ENCODE peak calls at places on chromosome 3, in four cellular contexts. P, C, E and J are unnamed samples. For H3K36me3, the result is how much of the 10 kb centered on the place peaks cover.

GRCh38 chr3:48000212-48000611 is 16.0 kb downstream of the MAP4 start:
- DNase-seq in P (no peak), C (no peak), E (no peak), J (no peak)

GRCh38 chr3:28780480-28780879 is 431.9 kb upstream of the AZI2 start:
- DNase-seq in P (peak), C (no peak), E (no peak), J (no peak)

GRCh38 chr3:9776896-9777694 is 7.3 kb upstream of the CAMK1 start:
- DNase-seq in P (no peak), C (no peak), E (no peak), J (no peak)

GRCh38 chr3:150168694-150169093 is 198.0 kb upstream of the PFN2 start:
- DNase-seq in P (no peak), C (no peak), E (peak), J (no peak)

GRCh38 chr3:192825657-192826200 is 91.9 kb downstream of the MB21D2 start:
- DNase-seq in P (no peak), C (no peak), E (no peak), J (no peak)

GRCh38 chr3:124791142-124791541 is 60.9 kb downstream of the UMPS start:
- DNase-seq in P (no peak), C (no peak), E (no peak), J (peak)

GRCh38 chr3:47874913-47875312 is 72.0 kb downstream of the DHX30 start:
- DNase-seq in P (no peak), C (no peak), E (no peak), J (no peak)

GRCh38 chr3:133880886-133881455 is 14.7 kb downstream of the RAB6B start:
- DNase-seq in P (no peak), C (no peak), E (no peak), J (no peak)

GRCh38 chr3:173913985-173914421 is 516.5 kb downstream of the NLGN1 start:
- DNase-seq in P (no peak), C (no peak), E (no peak), J (no peak)

GRCh38 chr3:132622756-132623155 is 25.7 kb downstream of the ACKR4 start:
- DNase-seq in P (no peak), C (no peak), E (no peak), J (no peak)

GRCh38 chr3:157572559-157573270 is 69.5 kb upstream of the VEPH1 start:
- DNase-seq in P (peak), C (no peak), E (peak), J (no peak)

GRCh38 chr3:174330303-174330702 is 528.8 kb upstream of the NAALADL2 start:
- DNase-seq in P (no peak), C (no peak), E (no peak), J (peak)

GRCh38 chr3:39644176-39644575 is 165.2 kb upstream of the MYRIP start:
- DNase-seq in P (no peak), C (no peak), E (no peak), J (peak)

GRCh38 chr3:104911376-104911775 is 455.3 kb upstream of the ALCAM start:
- DNase-seq in P (no peak), C (no peak), E (no peak), J (no peak)

GRCh38 chr3:146181181-146181580 is 20.2 kb upstream of the PLOD2 start:
- DNase-seq in P (no peak), C (no peak), E (no peak), J (no peak)

GRCh38 chr3:29186131-29186599 is 94.7 kb upstream of the RBMS3 start:
- DNase-seq in P (no peak), C (peak), E (no peak), J (peak)

GRCh38 chr3:159520638-159521037 is 468.0 kb upstream of the IL12A start:
- DNase-seq in P (no peak), C (no peak), E (no peak), J (no peak)

GRCh38 chr3:83523470-83524073 is 1435.2 kb upstream of the CADM2 start:
- DNase-seq in P (peak), C (peak), E (peak), J (no peak)

GRCh38 chr3:190772831-190773230 is 89.7 kb downstream of the GMNC start:
- DNase-seq in P (no peak), C (no peak), E (no peak), J (no peak)

GRCh38 chr3:14505803-14506500 is 34.2 kb downstream of the GRIP2 start:
- DNase-seq in P (no peak), C (no peak), E (no peak), J (no peak)

GRCh38 chr3:13594146-13594545 is 45.2 kb downstream of the FBLN2 start:
- DNase-seq in P (no peak), C (no peak), E (no peak), J (no peak)

GRCh38 chr3:34077796-34078195 is 279.4 kb downstream of the PDCD6IP start:
- DNase-seq in P (no peak), C (no peak), E (no peak), J (no peak)

GRCh38 chr3:141303481-141304223 is 64.7 kb upstream of the ZBTB38 start:
- DNase-seq in P (peak), C (no peak), E (peak), J (peak)

GRCh38 chr3:128649264-128649663 is 1.4 kb downstream of the RPN1 start:
- DNase-seq in P (no peak), C (no peak), E (no peak), J (no peak)

GRCh38 chr3:154926721-154927120 is 153.4 kb upstream of the MME start:
- DNase-seq in P (peak), C (no peak), E (no peak), J (no peak)

DNA sequence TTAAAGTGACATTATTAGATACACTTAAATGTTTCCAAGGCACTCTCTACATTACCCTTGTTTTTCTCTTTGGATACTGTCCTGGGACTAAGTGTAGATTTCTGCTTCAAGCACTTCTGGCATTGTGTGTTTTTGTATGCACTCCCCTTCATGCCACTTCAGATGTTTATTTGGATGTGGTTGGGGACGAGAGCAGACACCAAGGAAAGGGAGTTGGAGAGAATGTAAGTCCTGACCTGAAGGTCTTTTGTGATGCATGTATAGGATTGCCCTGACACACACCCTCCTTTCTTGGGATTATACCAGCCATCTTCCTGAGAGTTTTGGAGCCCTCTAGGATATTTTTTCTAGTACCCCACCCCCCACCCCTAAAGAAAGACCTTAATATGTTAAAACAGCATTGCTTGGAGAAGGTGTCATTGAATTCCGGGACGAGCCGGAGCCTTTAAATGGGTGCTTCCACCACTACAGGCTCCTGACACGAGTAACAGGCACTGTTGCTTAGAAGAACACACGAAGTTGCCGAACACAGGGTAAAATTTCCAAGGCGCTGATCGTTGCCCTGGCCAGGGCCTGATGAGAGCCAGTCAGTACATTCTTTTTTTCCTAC is 22.7 kb downstream of the PSMD6 start:
- DNase-seq in P (no peak), C (no peak), E (no peak), J (no peak)
- H3K36me3 ChIP-seq in P (under half), C (under half), E (under half), J (under half)

GRCh38 chr3:57261929-57262328 is 30.6 kb downstream of the ASB14 start:
- DNase-seq in P (no peak), C (no peak), E (no peak), J (no peak)

GRCh38 chr3:57257678-57258077 is 30.1 kb downstream of the APPL1 start:
- DNase-seq in P (no peak), C (no peak), E (no peak), J (no peak)

GRCh38 chr3:57256844-57257243 is 29.3 kb downstream of the APPL1 start:
- DNase-seq in P (no peak), C (no peak), E (peak), J (no peak)

GRCh38 chr3:57261119-57261518 is 31.4 kb downstream of the ASB14 start:
- DNase-seq in P (no peak), C (no peak), E (no peak), J (no peak)
- H3K36me3 ChIP-seq in P (under half), C (under half), E (half or more), J (under half)

DNA sequence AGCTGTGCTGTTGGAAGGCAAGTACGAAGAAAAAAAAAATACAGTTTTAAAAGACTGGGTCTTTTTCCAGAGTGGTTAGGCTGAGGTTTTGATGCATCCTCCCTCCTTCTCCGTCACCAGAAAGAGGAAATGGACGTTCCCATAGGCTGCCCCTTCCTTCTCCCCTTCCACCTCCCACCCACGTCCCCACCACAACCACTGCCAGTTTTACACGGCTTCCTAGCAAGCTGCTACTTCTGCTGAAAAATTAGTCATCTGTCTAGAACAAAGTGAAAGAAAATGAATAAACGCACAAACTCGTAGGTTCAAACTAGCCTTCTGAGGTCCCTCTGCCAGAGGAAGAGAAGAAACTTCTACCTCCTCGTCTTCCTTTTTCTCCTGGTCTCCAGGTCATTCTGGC is 71.6 kb upstream of the RPL35A start:
- DNase-seq in P (no peak), C (no peak), E (no peak), J (no peak)
- H3K36me3 ChIP-seq in P (under half), C (under half), E (under half), J (under half)

GRCh38 chr3:32734756-32735155 is 49.8 kb downstream of the CNOT10 start:
- DNase-seq in P (no peak), C (no peak), E (no peak), J (no peak)
- H3K36me3 ChIP-seq in P (under half), C (under half), E (under half), J (under half)

DNA sequence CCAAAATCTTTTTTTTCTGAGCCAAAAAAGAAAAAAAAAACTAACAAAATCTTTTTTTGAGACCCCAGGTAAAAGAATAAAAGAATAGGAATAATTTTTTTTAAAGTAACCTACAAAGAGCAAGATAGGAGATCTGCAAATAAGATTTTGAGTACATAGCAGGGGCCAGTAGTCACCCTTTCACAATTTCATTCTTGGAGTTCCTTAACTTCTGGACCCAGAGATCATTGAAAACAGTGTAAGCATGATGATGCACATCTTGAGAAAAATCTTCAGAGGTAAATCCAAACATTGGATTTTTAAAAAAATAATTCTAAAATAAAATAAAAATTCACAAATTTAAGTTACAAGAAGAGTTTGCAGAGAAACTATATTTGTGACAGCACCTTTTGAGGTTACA is 18.8 kb downstream of the TFRC start:
- DNase-seq in P (no peak), C (no peak), E (no peak), J (no peak)
- H3K36me3 ChIP-seq in P (under half), C (under half), E (half or more), J (under half)

GRCh38 chr3:188003188-188004171 is 150.5 kb upstream of the LPP start:
- DNase-seq in P (peak), C (no peak), E (no peak), J (no peak)
- H3K36me3 ChIP-seq in P (under half), C (under half), E (under half), J (under half)

GRCh38 chr3:40766396-40766795 is 241.6 kb downstream of the ZNF621 start:
- DNase-seq in P (no peak), C (no peak), E (no peak), J (no peak)
- H3K36me3 ChIP-seq in P (under half), C (under half), E (under half), J (under half)